ENCODE peak calls at places on chromosomes 13 and 19, in eight cellular contexts. T is endothelial cell of umbilical vein, V is body of pancreas, G is suprapubic skin, F is testis, K is Peyer's patch, Y is esophagus squamous epithelium, C is IMR-90. H is an unnamed sample.

GRCh38 chr19:18205180-18205915 is 1.5 kb upstream of the RAB3A start:
- DNase-seq in T (peak), V (peak), G (peak), F (peak), K (peak), Y (no peak), C (peak), H (peak)

GRCh38 chr19:16249826-16250434 is 52.2 kb downstream of the AP1M1 start:
- DNase-seq in T (no peak), V (no peak), G (no peak), F (no peak), K (no peak), Y (no peak), C (peak), H (no peak)

GRCh38 chr13:51594432-51594831 is 10.2 kb downstream of the WDFY2 start:
- DNase-seq in T (no peak), V (no peak), G (no peak), F (no peak), K (no peak), Y (no peak), C (no peak), H (peak)

GRCh38 chr13:40613192-40613818 is 53.1 kb downstream of the FOXO1 start:
- DNase-seq in T (peak), V (peak), G (no peak), F (no peak), K (no peak), Y (no peak), C (no peak), H (no peak)

GRCh38 chr13:78806457-78806856 is 147.5 kb upstream of the OBI1 start:
- DNase-seq in T (peak), V (no peak), G (no peak), F (no peak), K (no peak), Y (no peak), C (no peak), H (peak)

GRCh38 chr19:44552324-44552723 is 22.8 kb upstream of the CEACAM20 start:
- DNase-seq in T (peak), V (no peak), G (no peak), F (peak), K (peak), Y (no peak), C (no peak), H (peak)

GRCh38 chr13:97116754-97117153 is 105.4 kb upstream of the MBNL2 start:
- DNase-seq in T (peak), V (no peak), G (no peak), F (no peak), K (no peak), Y (no peak), C (peak), H (no peak)

GRCh38 chr13:76884167-76884566 is 2.0 kb downstream of the KCTD12 start:
- DNase-seq in T (peak), V (no peak), G (no peak), F (peak), K (no peak), Y (no peak), C (no peak), H (no peak)

GRCh38 chr19:30457484-30457883 is 85.3 kb downstream of the ZNF536 start:
- DNase-seq in T (no peak), V (no peak), G (no peak), F (no peak), K (no peak), Y (no peak), C (no peak), H (no peak)

GRCh38 chr19:6126335-6126974 is 9.0 kb upstream of the ACSBG2 start:
- DNase-seq in T (peak), V (no peak), G (no peak), F (no peak), K (no peak), Y (no peak), C (peak), H (peak)

GRCh38 chr19:29547981-29548380 is 22.2 kb downstream of the VSTM2B start:
- DNase-seq in T (no peak), V (no peak), G (peak), F (no peak), K (no peak), Y (no peak), C (no peak), H (no peak)

GRCh38 chr13:110061270-110061669 is 245.7 kb downstream of the COL4A1 start:
- DNase-seq in T (no peak), V (no peak), G (no peak), F (no peak), K (no peak), Y (no peak), C (no peak), H (no peak)

GRCh38 chr13:19984430-19985218 is 26.1 kb downstream of the ZMYM2 start:
- DNase-seq in T (peak), V (no peak), G (no peak), F (no peak), K (no peak), Y (no peak), C (peak), H (peak)

GRCh38 chr19:44969437-44969836 is 14.3 kb downstream of the CLPTM1 start:
- DNase-seq in T (no peak), V (no peak), G (no peak), F (no peak), K (no peak), Y (no peak), C (no peak), H (no peak)

GRCh38 chr13:57018915-57019314 is 121.8 kb upstream of the PRR20A start:
- DNase-seq in T (no peak), V (no peak), G (no peak), F (no peak), K (no peak), Y (no peak), C (no peak), H (no peak)

GRCh38 chr13:66805657-66806056 is 424.5 kb downstream of the PCDH9 start:
- DNase-seq in T (peak), V (no peak), G (no peak), F (peak), K (no peak), Y (no peak), C (peak), H (no peak)

GRCh38 chr13:46479286-46479685 is 73.7 kb upstream of the LRCH1 start:
- DNase-seq in T (no peak), V (no peak), G (no peak), F (no peak), K (no peak), Y (no peak), C (no peak), H (no peak)

GRCh38 chr13:112968910-112969691 is at the start of gene MCF2L:
- DNase-seq in T (peak), V (peak), G (peak), F (peak), K (peak), Y (no peak), C (peak), H (peak)

GRCh38 chr13:113941571-113942191 is 32.2 kb downstream of the C13orf46 start:
- DNase-seq in T (no peak), V (no peak), G (no peak), F (no peak), K (peak), Y (no peak), C (no peak), H (no peak)

GRCh38 chr13:112973577-112973951 is 4.5 kb downstream of the MCF2L start:
- DNase-seq in T (no peak), V (no peak), G (no peak), F (no peak), K (peak), Y (no peak), C (no peak), H (no peak)

GRCh38 chr13:46795321-46795720 is 1.6 kb downstream of the ESD start:
- DNase-seq in T (no peak), V (no peak), G (no peak), F (no peak), K (no peak), Y (no peak), C (no peak), H (peak)

GRCh38 chr19:58387338-58388174 is 487 bp downstream of the RPS5 start:
- DNase-seq in T (no peak), V (no peak), G (no peak), F (no peak), K (no peak), Y (no peak), C (no peak), H (peak)

GRCh38 chr13:44837250-44837649 is 152.0 kb downstream of the NUFIP1 start:
- DNase-seq in T (peak), V (no peak), G (no peak), F (no peak), K (no peak), Y (no peak), C (peak), H (no peak)

GRCh38 chr19:33334271-33334670 is 31.9 kb upstream of the CEBPA start:
- DNase-seq in T (no peak), V (no peak), G (no peak), F (no peak), K (no peak), Y (no peak), C (no peak), H (no peak)

GRCh38 chr19:45999653-46000121 is 4.4 kb downstream of the CCDC61 start:
- DNase-seq in T (no peak), V (no peak), G (no peak), F (peak), K (no peak), Y (no peak), C (peak), H (peak)

GRCh38 chr19:10797078-10797477 is 38.9 kb downstream of the TMED1 start:
- DNase-seq in T (no peak), V (no peak), G (no peak), F (no peak), K (no peak), Y (no peak), C (no peak), H (no peak)

GRCh38 chr13:33728271-33729037 is 89.5 kb upstream of the RFC3 start:
- DNase-seq in T (peak), V (peak), G (no peak), F (no peak), K (no peak), Y (no peak), C (no peak), H (no peak)

GRCh38 chr19:44002212-44002565 is 568 bp upstream of the ZNF230 start:
- DNase-seq in T (no peak), V (no peak), G (no peak), F (no peak), K (no peak), Y (no peak), C (peak), H (no peak)

GRCh38 chr13:112333756-112334543 is 42.2 kb upstream of the SPACA7 start:
- DNase-seq in T (no peak), V (no peak), G (no peak), F (no peak), K (no peak), Y (no peak), C (no peak), H (no peak)

GRCh38 chr13:109271991-109272454 is 514.4 kb downstream of the IRS2 start:
- DNase-seq in T (no peak), V (no peak), G (no peak), F (no peak), K (no peak), Y (no peak), C (no peak), H (no peak)

GRCh38 chr13:25473864-25474263 is 102.1 kb downstream of the ATP8A2 start:
- DNase-seq in T (no peak), V (no peak), G (no peak), F (no peak), K (no peak), Y (no peak), C (no peak), H (no peak)

GRCh38 chr13:20799726-20800416 is 26.1 kb upstream of the EEF1AKMT1 start:
- DNase-seq in T (peak), V (no peak), G (no peak), F (no peak), K (no peak), Y (no peak), C (peak), H (no peak)

DNA sequence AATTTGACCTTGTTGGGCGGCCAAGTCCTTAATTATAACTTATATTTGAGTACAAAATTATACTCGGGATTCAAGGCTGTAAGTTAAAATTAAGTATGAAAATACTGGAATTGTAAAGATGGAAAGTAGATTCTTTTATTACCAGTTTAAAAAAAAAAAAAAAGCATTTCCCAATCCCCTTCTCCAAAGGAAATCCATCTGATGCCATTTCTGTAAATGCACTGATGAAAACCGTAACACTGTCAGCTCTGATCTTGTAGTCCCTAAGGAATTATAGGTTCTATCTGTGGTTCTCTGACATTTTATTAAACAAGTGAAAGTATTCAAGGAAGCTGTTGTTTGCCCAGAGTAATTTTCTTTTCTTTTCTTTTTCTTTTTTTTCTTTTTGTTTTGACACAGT is 41.6 kb upstream of the HNRNPA1L2 start:
- DNase-seq in T (peak), V (no peak), G (no peak), F (no peak), K (no peak), Y (no peak), C (no peak), H (no peak)
- TF ChIP-seq POLR2A in T (no peak), V (no peak), G (no peak), F (no peak), K (no peak), Y (no peak), C (no peak), H (no peak)

GRCh38 chr13:30974350-30974749 is 41.9 kb downstream of the TEX26 start:
- DNase-seq in T (no peak), V (no peak), G (no peak), F (no peak), K (no peak), Y (no peak), C (no peak), H (no peak)

GRCh38 chr13:30968734-30969335 is 36.4 kb downstream of the TEX26 start:
- DNase-seq in T (no peak), V (no peak), G (no peak), F (no peak), K (no peak), Y (no peak), C (peak), H (no peak)

GRCh38 chr13:30976041-30976440 is 43.6 kb downstream of the TEX26 start:
- DNase-seq in T (no peak), V (no peak), G (no peak), F (no peak), K (no peak), Y (no peak), C (no peak), H (no peak)

GRCh38 chr13:30971575-30971974 is 39.1 kb downstream of the TEX26 start:
- DNase-seq in T (no peak), V (no peak), G (no peak), F (no peak), K (no peak), Y (no peak), C (peak), H (no peak)

DNA sequence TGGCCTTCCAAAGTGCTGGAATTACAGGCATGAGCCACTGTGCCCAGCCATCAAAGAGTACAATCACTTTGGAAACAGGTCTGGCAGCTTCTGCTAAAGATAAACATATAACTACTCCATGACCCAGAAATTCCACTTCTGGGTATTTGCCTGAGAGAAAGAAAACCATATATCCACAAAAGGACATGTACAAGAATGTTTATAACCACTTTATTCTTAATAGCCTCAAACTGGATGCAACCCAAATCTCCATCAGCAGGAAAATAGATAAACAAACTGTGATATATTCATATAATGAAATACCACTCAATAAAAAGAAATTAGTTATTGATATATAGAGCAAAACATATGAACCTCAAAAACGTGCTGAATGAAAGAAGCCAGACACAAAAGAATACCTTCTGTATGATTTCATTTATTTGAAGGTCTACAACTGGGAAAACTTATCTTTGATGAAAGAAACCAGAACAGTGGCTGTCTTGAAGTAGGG is 40.5 kb downstream of the TEX26 start:
- DNase-seq in T (no peak), V (no peak), G (no peak), F (no peak), K (no peak), Y (no peak), C (peak), H (no peak)
- TF ChIP-seq POLR2A in T (no peak), V (no peak), G (no peak), F (no peak), K (no peak), Y (no peak), C (no peak), H (no peak)

DNA sequence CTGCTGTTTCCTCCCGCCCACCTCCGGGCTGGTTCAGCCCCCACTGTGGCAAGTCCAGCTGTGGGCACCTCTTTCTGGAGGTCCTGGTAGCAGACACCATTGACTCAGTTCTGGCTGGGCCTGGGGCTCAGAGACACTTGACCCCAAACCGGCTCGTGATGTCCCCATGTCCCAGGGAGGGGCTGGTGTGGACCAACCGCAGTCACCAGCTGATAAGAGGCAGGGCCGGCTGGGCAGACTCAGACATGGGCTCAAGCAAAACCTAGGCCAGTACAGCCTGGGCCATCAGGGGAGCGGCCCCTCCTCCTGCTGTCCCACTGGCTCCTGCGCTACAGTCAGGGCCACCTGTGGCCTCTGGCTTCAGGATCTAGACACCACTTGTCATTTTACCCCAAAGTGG is 19.8 kb upstream of the TMEM160 start:
- DNase-seq in T (no peak), V (no peak), G (no peak), F (no peak), K (no peak), Y (no peak), C (no peak), H (no peak)
- TF ChIP-seq POLR2A in T (no peak), V (no peak), G (no peak), F (no peak), K (no peak), Y (no peak), C (no peak), H (no peak)

GRCh38 chr19:49142866-49143335 is 12.3 kb downstream of the HRC start:
- DNase-seq in T (peak), V (peak), G (no peak), F (peak), K (peak), Y (no peak), C (peak), H (peak)
- TF ChIP-seq POLR2A in T (peak), V (no peak), G (no peak), F (no peak), K (no peak), Y (no peak), C (no peak), H (peak)

GRCh38 chr19:3670258-3670795 is 29.9 kb downstream of the PIP5K1C start:
- DNase-seq in T (peak), V (no peak), G (peak), F (peak), K (no peak), Y (no peak), C (peak), H (peak)
- TF ChIP-seq POLR2A in T (peak), V (no peak), G (no peak), F (peak), K (no peak), Y (no peak), C (peak), H (no peak)

GRCh38 chr13:99566125-99567083 is 65.1 kb downstream of the TM9SF2 start:
- DNase-seq in T (no peak), V (no peak), G (no peak), F (no peak), K (no peak), Y (no peak), C (no peak), H (no peak)
- TF ChIP-seq POLR2A in T (no peak), V (no peak), G (no peak), F (no peak), K (no peak), Y (no peak), C (no peak), H (no peak)

GRCh38 chr19:8505680-8506401 is 3.4 kb upstream of the PRAM1 start:
- DNase-seq in T (peak), V (peak), G (no peak), F (peak), K (peak), Y (no peak), C (peak), H (peak)
- TF ChIP-seq POLR2A in T (no peak), V (no peak), G (no peak), F (no peak), K (no peak), Y (no peak), C (no peak), H (no peak)

H was measured in erythroblast.